ENCODE peak calls at places on chromosomes 1 and 21, in six cellular contexts. V is adrenal gland, O is uterus, K is HCT116, J is suprapubic skin, G is HepG2. Z is an unnamed sample.

GRCh38 chr1:54581621-54582035 is 33.6 kb downstream of the ACOT11 start:
- DNase-seq in V (peak; percentile 99), O (peak; percentile 83), K (peak; percentile 29), J (peak; percentile 81), G (peak; percentile 47), Z (peak; percentile 85)

GRCh38 chr21:14675774-14676530 is 129.8 kb upstream of the SAMSN1 start:
- DNase-seq in V (no peak), O (no peak), K (no peak), J (no peak), G (no peak), Z (no peak)

GRCh38 chr21:36323032-36323431 is 3.0 kb downstream of the MORC3 start:
- DNase-seq in V (no peak), O (no peak), K (no peak), J (no peak), G (no peak), Z (no peak)

GRCh38 chr1:12472798-12473551 is 145.0 kb downstream of the DHRS3 start:
- DNase-seq in V (no peak), O (no peak), K (no peak), J (no peak), G (no peak), Z (no peak)

GRCh38 chr1:50272923-50273322 is 150.3 kb downstream of the DMRTA2 start:
- DNase-seq in V (no peak), O (no peak), K (no peak), J (no peak), G (no peak), Z (no peak)

GRCh38 chr1:221648201-221648600 is 93.7 kb downstream of the DUSP10 start:
- DNase-seq in V (no peak), O (no peak), K (no peak), J (no peak), G (no peak), Z (no peak)

GRCh38 chr1:46184920-46185658 is 8.8 kb upstream of the P3R3URF start:
- DNase-seq in V (no peak), O (no peak), K (no peak), J (no peak), G (no peak), Z (no peak)

GRCh38 chr1:181061891-181062777 is 26.4 kb upstream of the IER5 start:
- DNase-seq in V (no peak), O (no peak), K (no peak), J (peak; percentile 66), G (no peak), Z (no peak)

GRCh38 chr21:35885942-35886541 is 174.3 kb downstream of the SETD4 start:
- DNase-seq in V (no peak), O (no peak), K (no peak), J (no peak), G (peak; percentile 10), Z (no peak)

GRCh38 chr21:15837603-15838002 is 107.8 kb downstream of the USP25 start:
- DNase-seq in V (no peak), O (no peak), K (no peak), J (no peak), G (no peak), Z (no peak)

GRCh38 chr1:147756336-147756735 is 4.1 kb downstream of the GJA5 start:
- DNase-seq in V (no peak), O (no peak), K (no peak), J (no peak), G (no peak), Z (no peak)

GRCh38 chr1:232018512-232019340 is 392.1 kb downstream of the DISC1 start:
- DNase-seq in V (no peak), O (no peak), K (no peak), J (no peak), G (no peak), Z (no peak)

GRCh38 chr1:38134294-38134755 is 87.7 kb upstream of the POU3F1 start:
- DNase-seq in V (no peak), O (no peak), K (no peak), J (no peak), G (no peak), Z (no peak)

GRCh38 chr1:202281316-202282016 is 60.3 kb downstream of the UBE2T start:
- DNase-seq in V (no peak), O (no peak), K (no peak), J (no peak), G (no peak), Z (no peak)
- H3K4me1 ChIP-seq in V (peaks cover 5% of the 10 kb centered on the region), O (no peaks in the 10 kb centered on the region), K (peaks cover 13% of the 10 kb centered on the region), J (peaks cover 15% of the 10 kb centered on the region), G (peaks cover 5% of the 10 kb centered on the region), Z (peaks cover 5% of the 10 kb centered on the region)

GRCh38 chr1:6581561-6582305 is 1.9 kb downstream of the ZBTB48 start:
- DNase-seq in V (peak; percentile 27), O (no peak), K (no peak), J (no peak), G (no peak), Z (no peak)
- H3K4me3 ChIP-seq in V (no peak overlapping the region), O (no peak overlapping the region), K (no peak overlapping the region), J (no peak overlapping the region), G (peak overlapping the region; percentile 9), Z (no peak overlapping the region)

GRCh38 chr1:95754412-95754811 is 520.4 kb downstream of the RWDD3 start:
- DNase-seq in V (no peak), O (no peak), K (no peak), J (no peak), G (no peak), Z (no peak)
- TF ChIP-seq POLR2A in V (no peak), O (no peak), K (no peak), J (no peak), G (no peak), Z (no peak)

GRCh38 chr1:44348046-44348628 is 6.9 kb downstream of the ERI3 start:
- DNase-seq in V (no peak), O (no peak), K (no peak), J (no peak), G (no peak), Z (no peak)
- H3K4me1 ChIP-seq in V (no peaks in the 10 kb centered on the region), O (peaks cover 3% of the 10 kb centered on the region), K (no peaks in the 10 kb centered on the region), J (peaks cover 19% of the 10 kb centered on the region), G (peaks cover 13% of the 10 kb centered on the region), Z (no peaks in the 10 kb centered on the region)

GRCh38 chr21:42279341-42279871 is 35.8 kb downstream of the TFF3 start:
- DNase-seq in V (peak; percentile 6), O (no peak), K (no peak), J (no peak), G (no peak), Z (no peak)

GRCh38 chr21:42280356-42281195 is 34.6 kb downstream of the TFF3 start:
- DNase-seq in V (no peak), O (no peak), K (no peak), J (no peak), G (no peak), Z (no peak)

GRCh38 chr21:42277593-42277992 is 37.6 kb downstream of the TFF3 start:
- DNase-seq in V (no peak), O (no peak), K (no peak), J (no peak), G (no peak), Z (no peak)

GRCh38 chr21:42279888-42280287 is 35.3 kb downstream of the TFF3 start:
- DNase-seq in V (peak; percentile 9), O (no peak), K (no peak), J (no peak), G (no peak), Z (no peak)

DNA sequence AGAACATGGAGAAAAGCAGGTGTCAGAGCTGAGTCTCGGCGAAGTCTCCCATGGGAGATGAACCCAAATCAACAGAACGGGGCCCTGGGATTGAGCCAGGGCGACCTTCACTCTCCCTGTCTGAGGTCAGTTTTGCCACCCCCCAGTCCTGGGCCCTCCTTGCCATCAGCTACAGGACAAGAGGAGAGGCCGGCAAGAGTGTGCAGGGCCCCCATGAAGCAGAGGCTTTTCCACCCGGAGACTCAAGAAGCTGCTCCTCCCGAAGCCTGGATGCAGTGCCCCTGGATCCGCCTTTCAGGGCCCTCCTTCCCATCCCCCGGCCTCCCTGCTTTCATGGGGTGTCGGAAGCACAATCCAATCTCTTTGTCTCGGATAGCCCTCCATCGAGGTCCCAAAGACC is 36.5 kb downstream of the TFF3 start:
- DNase-seq in V (no peak), O (no peak), K (no peak), J (no peak), G (no peak), Z (no peak)
- H3K4me3 ChIP-seq in V (no peak overlapping the region), O (no peak overlapping the region), K (no peak overlapping the region), J (no peak overlapping the region), G (no peak overlapping the region), Z (no peak overlapping the region)

DNA sequence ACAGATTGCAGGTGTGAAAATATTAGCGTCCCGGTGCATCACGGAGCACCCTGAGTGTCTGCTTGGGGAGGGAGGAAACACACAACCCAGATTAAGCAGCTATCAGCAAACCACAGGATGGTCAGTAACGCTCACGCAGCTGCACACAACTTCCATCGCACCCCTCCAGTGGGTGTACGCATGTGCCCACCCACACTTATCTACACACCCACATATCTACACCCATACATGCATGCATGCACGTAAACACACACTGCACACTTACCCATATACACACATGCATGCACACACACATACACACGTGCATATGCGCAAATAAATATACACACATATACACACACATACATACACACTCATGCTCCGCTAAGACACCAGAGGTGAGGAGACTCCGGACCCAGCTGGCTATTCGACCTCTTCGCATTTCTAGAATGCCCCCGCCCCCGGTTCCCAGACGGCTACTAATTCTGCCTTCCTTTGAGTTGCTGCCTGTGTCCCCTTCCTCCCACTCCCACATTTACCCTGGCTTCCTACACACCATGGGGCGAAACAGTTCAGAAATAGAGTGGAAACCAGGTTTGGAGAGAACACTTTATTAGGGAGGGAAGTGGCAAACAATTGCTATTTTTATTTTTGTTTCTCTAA is 26.2 kb downstream of the ITPKB start:
- DNase-seq in V (no peak), O (no peak), K (no peak), J (no peak), G (no peak), Z (no peak)
- TF ChIP-seq POLR2A in V (no peak), O (no peak), K (no peak), J (no peak), G (no peak), Z (no peak)

GRCh38 chr1:244035358-244035757 is 15.7 kb upstream of the ZBTB18 start:
- DNase-seq in V (no peak), O (no peak), K (no peak), J (no peak), G (no peak), Z (no peak)
- H3K4me1 ChIP-seq in V (no peaks in the 10 kb centered on the region), O (no peaks in the 10 kb centered on the region), K (no peaks in the 10 kb centered on the region), J (no peaks in the 10 kb centered on the region), G (no peaks in the 10 kb centered on the region), Z (no peaks in the 10 kb centered on the region)

GRCh38 chr1:23485002-23485332 is 988 bp upstream of the ASAP3 start:
- DNase-seq in V (no peak), O (no peak), K (no peak), J (no peak), G (no peak), Z (no peak)
- H3K4me3 ChIP-seq in V (peak overlapping the region; percentile 84), O (peak overlapping the region; percentile 96), K (peak overlapping the region; percentile 71), J (peak overlapping the region; percentile 96), G (no peak overlapping the region), Z (no peak overlapping the region)

GRCh38 chr1:226308723-226309397 is at the start of gene LIN9:
- DNase-seq in V (peak; percentile 90), O (peak; percentile 87), K (peak; percentile 74), J (peak; percentile 94), G (peak; percentile 77), Z (peak; percentile 76)
- TF ChIP-seq POLR2A in V (no peak), O (no peak), K (peak; percentile 82), J (no peak), G (peak; percentile 83), Z (no peak)

GRCh38 chr1:228166170-228166936 is 749 bp downstream of the IBA57 start:
- DNase-seq in V (peak; percentile 91), O (no peak), K (peak; percentile 71), J (peak; percentile 91), G (peak; percentile 83), Z (peak; percentile 83)
- H3K4me1 ChIP-seq in V (no peaks in the 10 kb centered on the region), O (no peaks in the 10 kb centered on the region), K (peaks cover 10% of the 10 kb centered on the region), J (peaks cover 51% of the 10 kb centered on the region), G (peaks cover 43% of the 10 kb centered on the region), Z (peaks cover 6% of the 10 kb centered on the region)